ENCODE peak calls at places on chromosome 6, in seven cellular contexts. M, G, N, U, Y, C and I are unnamed samples.
A peak's percentile ranks its signal among the peaks of the same experiment; 100 is the strongest.

GRCh38 chr6:25882066-25882496 is 8.0 kb upstream of the SLC17A3 start:
- DNase-seq in C (no peak), U (peak; percentile 93), M (peak; percentile 23), G (no peak), Y (no peak), N (no peak), I (peak; percentile 44)

GRCh38 chr6:89371849-89372505 is 19.5 kb upstream of the UBE2J1 start:
- DNase-seq in N (peak; percentile 81), M (peak; percentile 65), U (peak; percentile 89), Y (no peak), C (peak; percentile 61), G (peak; percentile 37), I (peak; percentile 74)

GRCh38 chr6:98586163-98586562 is 248.2 kb upstream of the POU3F2 start:
- DNase-seq in N (no peak), G (no peak), Y (no peak), U (peak; percentile 30), C (no peak), M (no peak), I (no peak)

GRCh38 chr6:93164781-93165180 is 254.6 kb downstream of the EPHA7 start:
- DNase-seq in N (no peak), M (no peak), U (no peak), G (no peak), Y (no peak), C (no peak), I (no peak)

GRCh38 chr6:46655803-46656202 is 3.0 kb downstream of the SLC25A27 start:
- DNase-seq in C (no peak), U (peak; percentile 87), M (peak; percentile 14), Y (no peak), N (no peak), G (no peak), I (no peak)

GRCh38 chr6:141110486-141110885 is 1022.2 kb upstream of the GJE1 start:
- DNase-seq in Y (no peak), G (no peak), U (no peak), C (no peak), M (no peak), N (peak; percentile 66), I (no peak)

GRCh38 chr6:160202411-160202810 is 56.2 kb downstream of the SLC22A2 start:
- DNase-seq in N (no peak), C (peak; percentile 35), G (no peak), Y (no peak), U (no peak), M (no peak), I (no peak)

GRCh38 chr6:43968110-43968965 is 158.9 kb downstream of the MRPL14 start:
- DNase-seq in C (no peak), G (no peak), N (no peak), U (no peak), Y (no peak), M (no peak), I (no peak)

GRCh38 chr6:20700375-20700774 is 166.1 kb downstream of the CDKAL1 start:
- DNase-seq in Y (no peak), G (no peak), U (no peak), C (no peak), N (no peak), M (no peak), I (no peak)

GRCh38 chr6:165644586-165645266 is 18.3 kb downstream of the PDE10A start:
- DNase-seq in G (no peak), M (no peak), Y (no peak), N (no peak), U (no peak), C (no peak), I (no peak)

GRCh38 chr6:81148726-81149125 is 603.8 kb downstream of the TENT5A start:
- DNase-seq in C (no peak), G (no peak), U (no peak), N (no peak), Y (no peak), M (no peak), I (no peak)

GRCh38 chr6:26197736-26198625 is 110.8 kb downstream of the HFE start:
- DNase-seq in M (no peak), C (peak; percentile 56), Y (no peak), G (no peak), N (no peak), U (peak; percentile 51), I (peak; percentile 39)

GRCh38 chr6:139841794-139842215 is 467.4 kb upstream of the CITED2 start:
- DNase-seq in N (no peak), C (no peak), G (no peak), U (no peak), Y (peak; percentile 75), M (no peak), I (no peak)

GRCh38 chr6:132863895-132864294 is 49.5 kb downstream of the RPS12 start:
- DNase-seq in M (no peak), G (no peak), Y (no peak), N (no peak), U (no peak), C (no peak), I (no peak)

GRCh38 chr6:105326216-105326615 is 76.7 kb downstream of the PREP start:
- DNase-seq in Y (no peak), M (no peak), N (no peak), U (no peak), C (peak; percentile 34), G (no peak), I (no peak)

GRCh38 chr6:27761391-27761790 is 150.8 kb downstream of the OR2B2 start:
- DNase-seq in N (no peak), G (no peak), M (no peak), Y (no peak), U (no peak), C (peak; percentile 40), I (no peak)

GRCh38 chr6:80607814-80608391 is 501.4 kb downstream of the BCKDHB start:
- DNase-seq in N (no peak), M (no peak), U (peak; percentile 3), Y (no peak), C (peak; percentile 82), G (no peak), I (no peak)

GRCh38 chr6:168737481-168737880 is 296.5 kb downstream of the SMOC2 start:
- DNase-seq in N (no peak), U (peak; percentile 28), M (no peak), G (no peak), C (peak; percentile 81), Y (no peak), I (no peak)

GRCh38 chr6:116287668-116288282 is 8.0 kb upstream of the TSPYL1 start:
- DNase-seq in U (peak; percentile 75), G (no peak), C (peak; percentile 69), Y (no peak), M (no peak), N (no peak), I (no peak)

GRCh38 chr6:3997144-3997770 is 81.7 kb downstream of the FAM217A start:
- DNase-seq in U (peak; percentile 52), G (no peak), M (no peak), Y (no peak), C (no peak), N (no peak), I (no peak)

GRCh38 chr6:47034919-47035318 is 7.2 kb downstream of the ADGRF1 start:
- DNase-seq in U (peak; percentile 35), M (no peak), C (peak; percentile 98), N (no peak), Y (no peak), G (no peak), I (no peak)

DNA sequence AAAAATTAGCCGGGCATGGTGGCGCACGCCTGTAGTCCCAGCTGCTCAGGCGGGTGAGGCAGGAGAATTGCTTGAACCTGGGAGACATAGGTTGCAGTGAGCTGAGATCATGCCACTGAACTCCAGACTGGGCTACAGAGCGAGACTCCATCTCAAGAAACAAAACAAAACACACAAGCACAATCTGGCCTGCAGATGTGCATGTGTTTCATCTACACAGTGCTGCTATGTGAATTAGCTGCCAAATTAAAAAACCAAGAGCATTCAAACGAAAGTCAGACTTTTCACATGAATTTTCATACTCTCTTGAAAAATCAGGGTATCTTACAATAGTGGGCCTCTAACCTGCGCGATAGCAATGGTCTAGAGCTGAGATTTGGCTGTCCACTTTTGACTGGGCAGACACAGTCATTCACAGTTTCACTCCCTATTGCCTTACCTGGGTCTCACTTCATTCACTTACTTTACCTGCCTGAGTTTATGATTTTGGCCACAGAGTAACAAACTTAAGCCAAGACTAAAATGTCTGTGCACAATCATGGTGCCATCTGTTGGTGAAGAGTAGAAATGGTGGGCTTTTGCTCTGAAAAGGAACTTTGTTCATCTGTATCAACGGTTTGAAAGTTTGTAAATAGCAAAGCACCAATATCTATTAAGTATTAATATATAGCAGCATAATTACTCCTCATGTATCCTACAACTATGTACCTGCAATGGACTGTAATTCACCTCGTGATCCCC is 138.4 kb upstream of the UST start:
- DNase-seq in G (no peak), Y (no peak), C (peak; percentile 34), M (no peak), N (no peak), U (peak; percentile 57), I (no peak)
- TF ChIP-seq CTCF in G (peak; percentile 15), Y (peak; percentile 50), C (peak; percentile 45), M (peak; percentile 41), N (no peak), U (peak; percentile 78), I (no peak)

GRCh38 chr6:138757131-138757530 is 16.4 kb upstream of the CCDC28A start:
- DNase-seq in N (no peak), M (no peak), Y (no peak), C (no peak), U (no peak), G (no peak), I (no peak)

DNA sequence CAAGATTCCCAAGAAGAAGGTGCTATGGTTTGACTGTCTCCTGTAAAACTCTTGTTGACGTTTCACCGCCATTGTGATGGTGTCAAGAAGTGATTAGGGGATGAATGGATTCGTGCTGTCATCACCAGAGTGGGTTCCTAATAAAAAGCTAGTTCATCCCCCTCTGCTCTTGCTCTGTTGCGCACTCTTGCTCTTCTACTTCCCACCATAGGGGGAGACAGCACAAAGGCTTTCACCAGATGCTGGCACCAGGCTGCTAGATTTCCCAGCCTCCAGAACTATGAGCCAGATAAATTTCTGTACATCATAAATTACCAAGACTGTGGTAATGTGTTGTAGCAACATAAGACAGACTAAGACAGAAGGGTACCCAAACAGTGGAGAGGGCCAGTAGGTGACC is 21.6 kb upstream of the CCDC28A start:
- DNase-seq in M (no peak), U (peak; percentile 59), N (no peak), C (no peak), Y (no peak), G (no peak), I (no peak)
- TF ChIP-seq CTCF in M (peak; percentile 46), U (peak; percentile 53), N (no peak), C (no peak), Y (no peak), G (no peak), I (no peak)

DNA sequence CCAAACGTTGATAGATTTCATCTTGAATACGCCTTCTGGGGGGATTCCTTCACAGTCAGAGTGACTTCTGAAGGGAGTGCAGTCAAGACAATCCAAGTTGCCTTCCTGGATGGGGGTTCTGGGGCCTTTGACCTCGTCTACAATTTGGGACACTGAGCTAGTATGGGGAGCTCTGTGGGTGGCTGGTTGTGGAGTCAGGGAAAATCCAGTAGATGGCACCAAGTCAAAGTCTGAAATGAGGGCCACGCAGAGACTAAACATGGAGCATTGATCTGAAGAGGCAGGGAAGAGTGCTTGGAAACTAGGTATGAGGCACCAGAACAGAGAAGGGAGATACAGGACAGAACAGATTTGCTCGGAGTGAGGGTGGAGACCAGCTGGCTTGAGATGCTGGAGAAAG is 43.6 kb upstream of the CCN6 start:
- DNase-seq in U (no peak), Y (no peak), M (no peak), C (peak; percentile 20), G (no peak), N (no peak), I (no peak)
- TF ChIP-seq CTCF in U (no peak), Y (peak; percentile 23), M (no peak), C (no peak), G (peak; percentile 21), N (peak; percentile 24), I (no peak)

GRCh38 chr6:72624557-72625160 is 2.8 kb downstream of the KCNQ5 start:
- DNase-seq in U (peak; percentile 48), N (no peak), Y (peak; percentile 70), G (no peak), C (peak; percentile 35), M (no peak), I (no peak)
- TF ChIP-seq CTCF in U (peak; percentile 77), N (peak; percentile 59), Y (peak; percentile 78), G (peak; percentile 24), C (peak; percentile 57), M (peak; percentile 64), I (peak; percentile 80)